ENCODE peak calls at places on chromosome 21, in five cellular contexts. Q, H, A, V and N are unnamed samples.

GRCh38 chr21:28066051-28066450 is 926.6 kb downstream of the LTN1 start:
- DNase-seq in Q (no peak), H (no peak), A (no peak), V (no peak), N (no peak)

GRCh38 chr21:40845621-40846020 is 1.3 kb downstream of the DSCAM start:
- DNase-seq in A (no peak), V (no peak), Q (no peak), H (no peak), N (no peak)

GRCh38 chr21:20292280-20292679 is 705.9 kb upstream of the NCAM2 start:
- DNase-seq in H (no peak), Q (no peak), A (no peak), V (no peak), N (no peak)

GRCh38 chr21:29892379-29892778 is 47.4 kb downstream of the GRIK1 start:
- DNase-seq in H (no peak), A (no peak), V (no peak), Q (no peak), N (no peak)

GRCh38 chr21:43882952-43883492 is 18.0 kb downstream of the AGPAT3 start:
- DNase-seq in H (no peak), A (no peak), Q (no peak), V (peak; percentile 31), N (no peak)

GRCh38 chr21:22516230-22516629 is 1518.0 kb downstream of the NCAM2 start:
- DNase-seq in V (no peak), Q (no peak), H (no peak), A (no peak), N (no peak)

GRCh38 chr21:37207441-37208009 is 59.6 kb downstream of the VPS26C start:
- DNase-seq in V (no peak), A (peak; percentile 30), Q (no peak), H (peak; percentile 68), N (peak; percentile 66)

GRCh38 chr21:39123375-39123774 is 59.9 kb downstream of the PSMG1 start:
- DNase-seq in V (no peak), Q (no peak), A (no peak), H (no peak), N (no peak)

GRCh38 chr21:16514316-16514715 is 784.5 kb downstream of the USP25 start:
- DNase-seq in H (no peak), A (no peak), V (no peak), Q (no peak), N (no peak)

GRCh38 chr21:42466700-42467612 is 29.1 kb downstream of the RSPH1 start:
- DNase-seq in V (no peak), Q (peak; percentile 78), A (peak; percentile 13), H (no peak), N (peak; percentile 57)

GRCh38 chr21:44583800-44584147 is 3.4 kb upstream of the KRTAP10-5 start:
- DNase-seq in H (no peak), Q (no peak), A (no peak), V (no peak), N (no peak)

GRCh38 chr21:43025636-43026180 is 49.9 kb downstream of the CBS start:
- DNase-seq in V (no peak), A (no peak), H (no peak), Q (no peak), N (no peak)

GRCh38 chr21:46029201-46029924 is 47.8 kb downstream of the COL6A1 start:
- DNase-seq in A (no peak), H (no peak), Q (no peak), V (peak; percentile 75), N (no peak)
- TF ChIP-seq CTCF in A (no peak), H (no peak), Q (no peak), V (no peak), N (no peak)

DNA sequence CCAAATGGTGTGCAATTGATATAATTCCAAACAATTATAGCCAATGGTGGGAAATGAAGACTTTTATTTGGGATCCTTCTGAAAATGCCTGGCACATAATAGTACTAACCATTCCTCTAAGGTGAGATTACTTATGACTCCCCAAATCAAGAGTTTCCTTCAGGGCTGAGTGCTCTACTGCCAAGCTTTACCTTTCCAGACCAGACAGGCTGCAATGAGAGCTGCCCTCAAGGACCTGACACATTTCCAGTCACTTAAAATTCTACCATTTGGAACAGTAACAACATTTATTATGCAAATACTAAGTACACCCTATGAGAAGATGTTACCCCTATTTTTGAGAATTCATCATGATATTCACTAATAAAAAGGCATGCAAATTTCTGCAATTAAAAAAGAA is 21.1 kb downstream of the PAXBP1 start:
- DNase-seq in V (no peak), H (no peak), Q (no peak), A (no peak), N (no peak)
- TF ChIP-seq CTCF in V (no peak), H (no peak), Q (no peak), A (no peak), N (no peak)

DNA sequence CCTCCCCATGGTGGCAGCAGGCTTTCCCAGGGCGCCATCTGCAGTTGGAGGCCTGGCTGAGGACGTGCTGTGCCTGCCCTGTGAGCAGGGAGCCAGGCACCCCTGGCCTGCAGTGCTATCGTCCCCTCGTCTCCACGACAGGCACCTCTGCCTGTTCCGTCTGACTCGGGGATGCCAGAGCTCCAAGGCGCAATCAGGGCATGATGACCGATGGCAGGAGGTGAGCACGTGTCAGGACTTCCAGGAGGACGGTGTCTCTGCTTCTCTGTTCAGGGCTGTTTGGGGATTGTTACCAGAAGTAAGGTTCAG is 125.2 kb downstream of the PCBP3 start:
- DNase-seq in A (no peak), V (no peak), H (no peak), Q (no peak), N (peak; percentile 27)
- TF ChIP-seq CTCF in A (no peak), V (peak; percentile 6), H (peak; percentile 30), Q (no peak), N (no peak)

DNA sequence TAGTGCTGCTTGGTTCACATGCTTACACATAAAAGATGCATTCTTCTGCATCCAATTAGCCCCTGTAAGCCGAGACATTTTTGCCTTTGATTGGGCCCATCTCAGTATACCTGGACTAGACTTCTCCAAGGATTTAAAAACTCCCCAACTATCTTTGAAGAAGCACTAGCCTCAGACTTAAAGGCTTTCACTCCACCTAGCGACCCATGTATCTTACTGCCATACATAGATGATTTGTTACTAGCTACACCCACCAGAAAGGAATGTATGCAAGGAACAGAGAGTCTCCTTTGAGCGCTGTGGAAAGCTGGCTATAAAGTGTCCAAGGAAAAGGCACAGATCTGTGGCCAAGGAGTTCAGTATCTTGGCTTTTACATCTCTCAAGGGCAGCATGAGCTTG is 91.7 kb downstream of the LIPI start:
- DNase-seq in A (no peak), V (no peak), H (no peak), Q (peak; percentile 40), N (no peak)
- TF ChIP-seq CTCF in A (no peak), V (no peak), H (no peak), Q (peak; percentile 48), N (no peak)

DNA sequence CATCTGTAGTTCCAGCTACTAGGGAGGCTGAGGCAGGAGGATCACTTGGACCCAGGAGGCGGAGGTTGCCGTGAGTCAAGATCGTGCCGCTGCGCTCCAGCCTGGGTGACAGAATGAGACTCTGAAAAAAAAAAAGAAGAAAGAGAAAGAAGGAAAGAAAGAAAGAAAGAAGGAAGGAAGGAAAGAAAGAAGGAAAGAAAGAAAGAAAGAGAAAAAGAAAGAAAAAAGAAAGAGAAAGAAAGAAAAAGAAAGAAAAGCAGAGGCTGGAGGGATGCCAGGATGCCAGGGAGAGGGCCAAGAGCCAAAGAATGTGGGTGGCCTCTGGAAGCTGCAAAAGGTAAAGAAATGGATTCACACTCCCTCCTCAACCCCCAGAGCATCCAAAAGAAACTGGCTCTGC is 8.2 kb upstream of the KCNE2 start:
- DNase-seq in A (no peak), H (no peak), Q (no peak), V (no peak), N (no peak)
- TF ChIP-seq CTCF in A (no peak), H (no peak), Q (no peak), V (no peak), N (no peak)